ENCODE peak calls at places on chromosomes 12 and 14, in five cellular contexts. F is islet precursor cell; W is SK-N-DZ; S is Right ventricle myocardium superior; Y is stimulated activated CD8-positive, alpha-beta memory T cell treated with anti-CD3 and anti-CD28 coated beads, Interleukin-4, amount 100 ng/mL, for 4 hours. U is an unnamed sample.

GRCh38 chr14:74503256-74503972 is 9.8 kb downstream of the ISCA2 start:
- DNase-seq in W (no peak), F (peak; percentile 40), S (peak; percentile 38), Y (no peak), U (no peak)

GRCh38 chr14:73723799-73724621 is 9.8 kb upstream of the PNMA1 start:
- DNase-seq in S (peak; percentile 85), F (no peak), Y (no peak), W (no peak), U (no peak)

GRCh38 chr12:100951756-100952155 is 157.2 kb downstream of the ANO4 start:
- DNase-seq in F (no peak), W (no peak), Y (no peak), S (no peak), U (no peak)

GRCh38 chr12:93245543-93245942 is 132.2 kb upstream of the NUDT4 start:
- DNase-seq in F (peak; percentile 24), Y (peak; percentile 1), S (no peak), W (no peak), U (no peak)

GRCh38 chr12:6684609-6685008 is 4.6 kb downstream of the ZNF384 start:
- DNase-seq in S (no peak), Y (no peak), F (no peak), W (peak; percentile 71), U (peak; percentile 32)

GRCh38 chr12:15629108-15629507 is 160.1 kb downstream of the EPS8 start:
- DNase-seq in W (no peak), S (peak; percentile 53), Y (no peak), F (peak; percentile 96), U (no peak)

GRCh38 chr12:1130571-1130970 is 139.5 kb downstream of the ERC1 start:
- DNase-seq in S (no peak), W (no peak), F (no peak), Y (no peak), U (no peak)

GRCh38 chr14:68556253-68556652 is 236.6 kb downstream of the ZFP36L1 start:
- DNase-seq in Y (no peak), W (no peak), F (no peak), S (no peak), U (no peak)

GRCh38 chr12:105175397-105175990 is 60.5 kb downstream of the APPL2 start:
- DNase-seq in F (no peak), Y (no peak), W (no peak), S (no peak), U (no peak)

GRCh38 chr14:65237956-65238355 is 135.6 kb upstream of the MAX start:
- DNase-seq in W (no peak), Y (no peak), S (no peak), F (peak; percentile 61), U (no peak)

GRCh38 chr12:129893691-129894090 is 10.1 kb downstream of the TMEM132D start:
- DNase-seq in Y (no peak), F (peak; percentile 35), S (no peak), W (no peak), U (no peak)

GRCh38 chr12:116376354-116377193 is 99.1 kb upstream of the MED13L start:
- DNase-seq in Y (no peak), F (peak; percentile 87), W (peak; percentile 84), S (no peak), U (no peak)

U was measured in NCI-H2081 treated with DMSO at 0.1 percent for 48 hours.